ENCODE peak calls at places on chromosome 3, in seven cellular contexts. R is upper lobe of right lung; K is heart left ventricle; I is A549; Q is CD8-positive, alpha-beta memory T cell; Y is mammary epithelial cell; O is neural progenitor cell. T is an unnamed sample.

GRCh38 chr3:64594129-64594528 is 93.7 kb downstream of the ADAMTS9 start:
- DNase-seq in O (no peak), K (no peak), R (no peak), Y (no peak), Q (no peak), I (no peak), T (no peak)

GRCh38 chr3:187183210-187183862 is 13.9 kb upstream of the RTP1 start:
- DNase-seq in Y (peak; percentile 79), Q (no peak), I (no peak), K (no peak), R (no peak), O (peak; percentile 23), T (no peak)

GRCh38 chr3:71305246-71306206 is 278.0 kb downstream of the FOXP1 start:
- DNase-seq in K (peak; percentile 42), R (no peak), Q (peak; percentile 42), I (no peak), O (peak; percentile 74), Y (peak; percentile 39), T (peak; percentile 35)

GRCh38 chr3:146542179-146542578 is 2.2 kb downstream of the PLSCR1 start:
- DNase-seq in O (no peak), Q (no peak), Y (peak; percentile 54), I (no peak), R (no peak), K (no peak), T (no peak)

GRCh38 chr3:135172191-135172869 is 377.3 kb downstream of the EPHB1 start:
- DNase-seq in K (no peak), I (no peak), O (no peak), R (no peak), Y (no peak), Q (no peak), T (no peak)

GRCh38 chr3:126557761-126558160 is 971 bp downstream of the C3orf22 start:
- DNase-seq in Y (no peak), I (no peak), R (no peak), O (no peak), K (no peak), Q (no peak), T (peak; percentile 20)

GRCh38 chr3:127811717-127812116 is 10.6 kb downstream of the MGLL start:
- DNase-seq in K (no peak), R (no peak), Y (no peak), Q (no peak), O (no peak), I (no peak), T (no peak)

GRCh38 chr3:125662675-125663074 is 67.4 kb upstream of the OSBPL11 start:
- DNase-seq in Q (no peak), K (no peak), R (no peak), Y (no peak), I (no peak), O (no peak), T (no peak)

GRCh38 chr3:28915711-28916481 is 365.0 kb upstream of the RBMS3 start:
- DNase-seq in K (no peak), R (no peak), Q (no peak), O (peak; percentile 65), I (peak; percentile 7), Y (peak; percentile 87), T (no peak)

GRCh38 chr3:126345641-126346460 is 11.4 kb downstream of the KLF15 start:
- DNase-seq in I (no peak), R (peak; percentile 56), O (no peak), Y (no peak), K (no peak), Q (no peak), T (peak; percentile 36)

GRCh38 chr3:142418926-142419592 is 28.8 kb downstream of the XRN1 start:
- DNase-seq in K (no peak), Y (no peak), R (no peak), I (no peak), Q (no peak), O (no peak), T (no peak)

GRCh38 chr3:149391960-149392359 is 14.5 kb upstream of the TM4SF1 start:
- DNase-seq in Y (no peak), Q (no peak), K (no peak), I (no peak), R (no peak), O (no peak), T (no peak)

GRCh38 chr3:2589336-2589969 is 490.8 kb downstream of the CNTN4 start:
- DNase-seq in Q (no peak), R (no peak), K (no peak), Y (no peak), O (no peak), I (no peak), T (no peak)

GRCh38 chr3:123298903-123299302 is 97.2 kb downstream of the SEC22A start:
- DNase-seq in O (no peak), Q (no peak), I (peak; percentile 16), K (no peak), R (no peak), Y (peak; percentile 15), T (no peak)

GRCh38 chr3:37293646-37294045 is 119.3 kb upstream of the LRRFIP2 start:
- DNase-seq in O (no peak), K (no peak), R (no peak), Y (no peak), Q (no peak), I (no peak), T (no peak)

GRCh38 chr3:131083190-131083863 is 56.6 kb downstream of the NEK11 start:
- DNase-seq in Y (no peak), O (peak; percentile 67), Q (no peak), I (no peak), R (no peak), K (peak; percentile 62), T (no peak)

GRCh38 chr3:123655400-123655799 is 70.5 kb upstream of the HACD2 start:
- DNase-seq in Y (no peak), R (no peak), K (no peak), I (no peak), Q (no peak), O (no peak), T (no peak)

GRCh38 chr3:49610881-49611280 is 56.6 kb downstream of the BSN start:
- DNase-seq in I (no peak), Y (no peak), Q (no peak), O (no peak), R (peak; percentile 1), K (no peak), T (no peak)

GRCh38 chr3:49611714-49612113 is 57.4 kb downstream of the BSN start:
- DNase-seq in K (no peak), I (no peak), R (peak; percentile 11), Y (no peak), O (no peak), Q (no peak), T (no peak)

GRCh38 chr3:49609314-49609713 is 55.0 kb downstream of the BSN start:
- DNase-seq in R (peak; percentile 15), Q (no peak), Y (no peak), K (no peak), I (no peak), O (no peak), T (peak; percentile 9)

GRCh38 chr3:49609815-49610214 is 55.5 kb downstream of the BSN start:
- DNase-seq in I (no peak), O (no peak), Y (no peak), K (peak; percentile 38), Q (no peak), R (peak; percentile 40), T (peak; percentile 40)

GRCh38 chr3:49611291-49611690 is 57.0 kb downstream of the BSN start:
- DNase-seq in R (peak; percentile 11), I (no peak), O (no peak), Q (no peak), K (no peak), Y (no peak), T (no peak)
- H3K4me1 ChIP-seq in R (no peaks in the 10 kb centered on the region), I (no peaks in the 10 kb centered on the region), O (peaks cover 9% of the 10 kb centered on the region), Q (no peaks in the 10 kb centered on the region), K (no peaks in the 10 kb centered on the region), Y (peaks cover 8% of the 10 kb centered on the region), T (no peaks in the 10 kb centered on the region)

GRCh38 chr3:16369247-16369646 is 104.2 kb downstream of the OXNAD1 start:
- DNase-seq in K (no peak), Q (no peak), I (no peak), R (no peak), Y (peak; percentile 84), O (peak; percentile 33), T (no peak)

GRCh38 chr3:16370872-16371740 is 106.1 kb downstream of the OXNAD1 start:
- DNase-seq in Y (no peak), I (no peak), R (no peak), Q (no peak), K (peak; percentile 45), O (no peak), T (no peak)

GRCh38 chr3:16370503-16370871 is 105.5 kb downstream of the OXNAD1 start:
- DNase-seq in Q (no peak), Y (no peak), O (no peak), R (no peak), K (no peak), I (no peak), T (no peak)

GRCh38 chr3:16372362-16373269 is 107.6 kb downstream of the OXNAD1 start:
- DNase-seq in O (no peak), K (no peak), Y (no peak), Q (no peak), I (no peak), R (no peak), T (no peak)

GRCh38 chr3:16369885-16370284 is 104.9 kb downstream of the OXNAD1 start:
- DNase-seq in O (peak; percentile 68), Q (no peak), Y (no peak), K (no peak), R (no peak), I (no peak), T (no peak)
- H3K4me1 ChIP-seq in O (peaks cover 34% of the 10 kb centered on the region), Q (peaks cover 26% of the 10 kb centered on the region), Y (peaks cover 13% of the 10 kb centered on the region), K (peaks cover 27% of the 10 kb centered on the region), R (peaks cover 55% of the 10 kb centered on the region), I (no peaks in the 10 kb centered on the region), T (no peaks in the 10 kb centered on the region)

GRCh38 chr3:42515391-42515916 is 13.0 kb downstream of the VIPR1 start:
- DNase-seq in Q (no peak), R (no peak), Y (peak; percentile 96), O (no peak), K (peak; percentile 88), I (no peak), T (no peak)

GRCh38 chr3:42515976-42516375 is 13.5 kb downstream of the VIPR1 start:
- DNase-seq in O (no peak), Q (no peak), K (no peak), Y (no peak), I (no peak), R (no peak), T (no peak)

GRCh38 chr3:42518800-42519567 is 16.5 kb downstream of the VIPR1 start:
- DNase-seq in K (no peak), R (no peak), Y (no peak), I (no peak), O (peak; percentile 58), Q (peak; percentile 49), T (no peak)

GRCh38 chr3:42516443-42516842 is 14.0 kb downstream of the VIPR1 start:
- DNase-seq in I (no peak), O (no peak), Q (no peak), Y (no peak), K (no peak), R (no peak), T (peak; percentile 77)

DNA sequence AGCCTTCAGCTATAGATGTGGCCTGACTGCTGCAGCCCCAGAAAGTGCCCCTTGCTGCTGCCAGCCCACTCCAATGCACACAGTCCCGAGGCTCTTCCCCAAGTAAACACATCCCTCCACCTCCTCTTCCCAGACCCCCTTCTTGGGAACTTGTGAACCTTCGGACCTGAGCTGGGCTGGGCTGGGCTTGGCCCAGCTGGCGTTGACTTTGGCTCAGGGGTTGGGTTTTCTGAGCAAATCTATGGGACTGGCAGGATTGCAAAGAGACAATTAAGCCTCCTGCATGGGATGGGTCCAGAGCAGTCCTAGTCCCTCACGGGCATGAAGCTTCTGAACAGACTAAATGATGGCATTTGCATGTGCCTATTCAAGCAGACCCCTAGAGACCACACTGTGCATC is 14.7 kb downstream of the VIPR1 start:
- DNase-seq in O (no peak), I (no peak), Q (no peak), Y (no peak), K (no peak), R (no peak), T (peak; percentile 54)
- H3K4me1 ChIP-seq in O (no peaks in the 10 kb centered on the region), I (no peaks in the 10 kb centered on the region), Q (peaks cover 23% of the 10 kb centered on the region), Y (peaks cover 25% of the 10 kb centered on the region), K (no peaks in the 10 kb centered on the region), R (peaks cover 2% of the 10 kb centered on the region), T (no peaks in the 10 kb centered on the region)

GRCh38 chr3:30660656-30661055 is 54.3 kb downstream of the TGFBR2 start:
- DNase-seq in Q (no peak), R (no peak), O (no peak), K (no peak), I (no peak), Y (no peak), T (no peak)
- H3K4me1 ChIP-seq in Q (peaks cover 100% of the 10 kb centered on the region), R (peaks cover 81% of the 10 kb centered on the region), O (peaks cover 29% of the 10 kb centered on the region), K (peaks cover 22% of the 10 kb centered on the region), I (peaks cover 60% of the 10 kb centered on the region), Y (peaks cover 50% of the 10 kb centered on the region), T (no peaks in the 10 kb centered on the region)

T was measured in Peyer's patch.